ENCODE peak calls at places on chromosomes 2 and 18, in seven cellular contexts. One of them, this sample, is unnamed.

GRCh38 chr2:28895189-28895893 is 874 bp downstream of the WDR43 start:
- DNase-seq in neural crest cell: peak; percentile 18
- DNase-seq in fibroblast of the aortic adventitia: peak; percentile 28
- DNase-seq in hepatocyte: peak; percentile 65
- DNase-seq in fibroblast of mammary gland: peak; percentile 53
- DNase-seq in RWPE1: peak; percentile 58
- DNase-seq in brain microvascular endothelial cell: peak; percentile 13
- DNase-seq in this sample: peak; percentile 46

GRCh38 chr2:227805578-227805977 is 8.1 kb upstream of the CCL20 start:
- DNase-seq in fibroblast of mammary gland: no peak
- DNase-seq in neural crest cell: no peak
- DNase-seq in RWPE1: no peak
- DNase-seq in hepatocyte: no peak
- DNase-seq in brain microvascular endothelial cell: no peak
- DNase-seq in fibroblast of the aortic adventitia: no peak
- DNase-seq in this sample: no peak

GRCh38 chr2:100813527-100813926 is 6.4 kb upstream of the NPAS2 start:
- DNase-seq in RWPE1: no peak
- DNase-seq in fibroblast of the aortic adventitia: peak; percentile 46
- DNase-seq in fibroblast of mammary gland: peak; percentile 58
- DNase-seq in brain microvascular endothelial cell: peak; percentile 67
- DNase-seq in neural crest cell: no peak
- DNase-seq in hepatocyte: no peak
- DNase-seq in this sample: no peak

GRCh38 chr2:201890447-201890846 is 84.1 kb downstream of the CDK15 start:
- DNase-seq in RWPE1: peak; percentile 63
- DNase-seq in fibroblast of mammary gland: peak; percentile 74
- DNase-seq in neural crest cell: no peak
- DNase-seq in brain microvascular endothelial cell: no peak
- DNase-seq in fibroblast of the aortic adventitia: no peak
- DNase-seq in hepatocyte: no peak
- DNase-seq in this sample: no peak

GRCh38 chr2:224584111-224584764 is 925 bp downstream of the CUL3 start:
- DNase-seq in fibroblast of mammary gland: peak; percentile 40
- DNase-seq in neural crest cell: peak; percentile 12
- DNase-seq in brain microvascular endothelial cell: peak; percentile 30
- DNase-seq in hepatocyte: peak; percentile 42
- DNase-seq in RWPE1: peak; percentile 10
- DNase-seq in fibroblast of the aortic adventitia: peak; percentile 41
- DNase-seq in this sample: no peak

GRCh38 chr2:98240796-98241398 is 105.4 kb upstream of the CNGA3 start:
- DNase-seq in fibroblast of mammary gland: no peak
- DNase-seq in fibroblast of the aortic adventitia: no peak
- DNase-seq in RWPE1: no peak
- DNase-seq in hepatocyte: no peak
- DNase-seq in brain microvascular endothelial cell: no peak
- DNase-seq in neural crest cell: no peak
- DNase-seq in this sample: no peak

GRCh38 chr2:120538691-120539420 is 192.9 kb downstream of the INHBB start:
- DNase-seq in fibroblast of the aortic adventitia: no peak
- DNase-seq in brain microvascular endothelial cell: no peak
- DNase-seq in hepatocyte: no peak
- DNase-seq in fibroblast of mammary gland: no peak
- DNase-seq in neural crest cell: no peak
- DNase-seq in RWPE1: no peak
- DNase-seq in this sample: no peak

GRCh38 chr2:100870652-100871531 is 51.0 kb downstream of the NPAS2 start:
- DNase-seq in brain microvascular endothelial cell: no peak
- DNase-seq in fibroblast of the aortic adventitia: no peak
- DNase-seq in hepatocyte: no peak
- DNase-seq in RWPE1: no peak
- DNase-seq in neural crest cell: no peak
- DNase-seq in fibroblast of mammary gland: no peak
- DNase-seq in this sample: no peak

GRCh38 chr2:127634066-127634617 is 11.8 kb upstream of the GPR17 start:
- DNase-seq in fibroblast of mammary gland: no peak
- DNase-seq in RWPE1: no peak
- DNase-seq in neural crest cell: no peak
- DNase-seq in fibroblast of the aortic adventitia: no peak
- DNase-seq in brain microvascular endothelial cell: no peak
- DNase-seq in hepatocyte: no peak
- DNase-seq in this sample: no peak

GRCh38 chr18:34222396-34223163 is 2.1 kb downstream of the NOL4 start:
- DNase-seq in fibroblast of the aortic adventitia: peak; percentile 1
- DNase-seq in neural crest cell: peak; percentile 41
- DNase-seq in brain microvascular endothelial cell: no peak
- DNase-seq in RWPE1: no peak
- DNase-seq in hepatocyte: peak; percentile 19
- DNase-seq in fibroblast of mammary gland: peak; percentile 10
- DNase-seq in this sample: no peak

GRCh38 chr2:216569765-216570164 is 63.5 kb upstream of the IGFBP2 start:
- DNase-seq in hepatocyte: no peak
- DNase-seq in fibroblast of the aortic adventitia: no peak
- DNase-seq in fibroblast of mammary gland: no peak
- DNase-seq in neural crest cell: no peak
- DNase-seq in brain microvascular endothelial cell: no peak
- DNase-seq in RWPE1: no peak
- DNase-seq in this sample: no peak

GRCh38 chr2:136408795-136409194 is 290.8 kb upstream of the CXCR4 start:
- DNase-seq in fibroblast of mammary gland: no peak
- DNase-seq in RWPE1: no peak
- DNase-seq in brain microvascular endothelial cell: no peak
- DNase-seq in hepatocyte: no peak
- DNase-seq in fibroblast of the aortic adventitia: no peak
- DNase-seq in neural crest cell: no peak
- DNase-seq in this sample: no peak

GRCh38 chr18:1846640-1847039 is 724.7 kb downstream of the METTL4 start:
- DNase-seq in fibroblast of mammary gland: no peak
- DNase-seq in neural crest cell: no peak
- DNase-seq in hepatocyte: no peak
- DNase-seq in brain microvascular endothelial cell: peak; percentile 8
- DNase-seq in RWPE1: peak; percentile 12
- DNase-seq in fibroblast of the aortic adventitia: no peak
- DNase-seq in this sample: no peak

GRCh38 chr2:240968731-240969624 is 29.4 kb upstream of the SNED1 start:
- DNase-seq in brain microvascular endothelial cell: no peak
- DNase-seq in fibroblast of mammary gland: no peak
- DNase-seq in hepatocyte: no peak
- DNase-seq in neural crest cell: no peak
- DNase-seq in fibroblast of the aortic adventitia: no peak
- DNase-seq in RWPE1: no peak
- DNase-seq in this sample: no peak

GRCh38 chr2:60414731-60415130 is 138.7 kb downstream of the BCL11A start:
- DNase-seq in fibroblast of the aortic adventitia: peak; percentile 15
- DNase-seq in fibroblast of mammary gland: peak; percentile 45
- DNase-seq in RWPE1: no peak
- DNase-seq in neural crest cell: no peak
- DNase-seq in hepatocyte: no peak
- DNase-seq in brain microvascular endothelial cell: peak; percentile 86
- DNase-seq in this sample: no peak

GRCh38 chr2:200226652-200227426 is 79.7 kb upstream of the SPATS2L start:
- DNase-seq in neural crest cell: no peak
- DNase-seq in brain microvascular endothelial cell: no peak
- DNase-seq in fibroblast of the aortic adventitia: no peak
- DNase-seq in fibroblast of mammary gland: no peak
- DNase-seq in hepatocyte: no peak
- DNase-seq in RWPE1: no peak
- DNase-seq in this sample: no peak

GRCh38 chr2:144405313-144405710 is 114.6 kb downstream of the ZEB2 start:
- DNase-seq in fibroblast of the aortic adventitia: no peak
- DNase-seq in neural crest cell: no peak
- DNase-seq in hepatocyte: no peak
- DNase-seq in fibroblast of mammary gland: no peak
- DNase-seq in brain microvascular endothelial cell: no peak
- DNase-seq in RWPE1: no peak
- DNase-seq in this sample: no peak

DNA sequence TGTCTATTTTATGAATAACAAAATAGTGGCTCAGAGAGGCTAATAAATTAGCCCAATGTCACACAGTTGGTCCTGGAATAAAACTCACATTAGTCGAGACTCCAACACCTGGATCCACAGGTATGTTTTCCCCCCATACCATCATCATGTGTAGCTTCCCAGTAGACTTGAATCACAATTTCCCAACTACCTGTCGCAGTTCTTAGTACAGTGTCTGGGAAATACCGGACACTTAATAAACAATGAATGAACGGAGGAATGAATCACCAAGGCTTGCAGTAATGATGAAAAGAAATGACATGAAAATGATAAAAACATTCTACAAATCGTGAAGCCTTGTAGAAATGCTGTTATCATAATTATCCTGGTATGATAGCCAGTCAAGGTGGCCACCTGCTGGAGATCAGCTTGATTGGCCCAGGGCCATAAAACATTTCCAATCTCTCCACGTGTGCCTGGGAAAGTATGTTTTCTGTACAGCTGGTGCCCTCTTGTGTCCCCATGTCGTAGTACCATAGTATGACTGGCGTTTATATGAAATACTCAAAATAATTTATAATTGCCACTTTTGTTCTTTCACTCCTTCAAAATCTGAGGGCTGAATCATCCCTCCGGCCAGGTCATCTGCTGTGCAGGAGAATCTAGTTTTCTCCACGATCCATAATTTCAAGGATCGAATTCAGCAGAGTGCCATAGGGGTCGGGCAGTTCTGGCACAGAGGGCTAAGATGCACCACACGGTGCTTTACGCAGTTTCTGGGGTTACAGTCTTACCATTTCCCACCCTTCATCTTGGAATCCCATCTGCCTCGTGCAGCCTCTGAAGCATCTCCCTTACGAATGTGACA is 95.4 kb downstream of the LAMA1 start:
- DNase-seq in neural crest cell: no peak
- DNase-seq in fibroblast of mammary gland: peak; percentile 49
- DNase-seq in fibroblast of the aortic adventitia: no peak
- DNase-seq in brain microvascular endothelial cell: peak; percentile 32
- DNase-seq in hepatocyte: peak; percentile 83
- DNase-seq in RWPE1: peak; percentile 78
- DNase-seq in this sample: no peak
- TF ChIP-seq CTCF in neural crest cell: peak; percentile 63
- TF ChIP-seq CTCF in fibroblast of mammary gland: peak; percentile 39
- TF ChIP-seq CTCF in fibroblast of the aortic adventitia: no peak
- TF ChIP-seq CTCF in brain microvascular endothelial cell: peak; percentile 58
- TF ChIP-seq CTCF in hepatocyte: peak; percentile 75
- TF ChIP-seq CTCF in RWPE1: peak; percentile 78
- TF ChIP-seq CTCF in this sample: no peak

GRCh38 chr2:179444056-179444455 is 179.4 kb upstream of the SESTD1 start:
- DNase-seq in hepatocyte: peak; percentile 13
- DNase-seq in RWPE1: no peak
- DNase-seq in brain microvascular endothelial cell: no peak
- DNase-seq in neural crest cell: no peak
- DNase-seq in fibroblast of mammary gland: peak; percentile 41
- DNase-seq in fibroblast of the aortic adventitia: peak; percentile 52
- DNase-seq in this sample: no peak
- TF ChIP-seq CTCF in hepatocyte: no peak
- TF ChIP-seq CTCF in RWPE1: no peak
- TF ChIP-seq CTCF in brain microvascular endothelial cell: no peak
- TF ChIP-seq CTCF in neural crest cell: no peak
- TF ChIP-seq CTCF in fibroblast of mammary gland: no peak
- TF ChIP-seq CTCF in fibroblast of the aortic adventitia: no peak
- TF ChIP-seq CTCF in this sample: no peak

GRCh38 chr2:153770359-153770991 is 101.2 kb upstream of the GALNT13 start:
- DNase-seq in hepatocyte: no peak
- DNase-seq in fibroblast of mammary gland: peak; percentile 1
- DNase-seq in RWPE1: no peak
- DNase-seq in fibroblast of the aortic adventitia: no peak
- DNase-seq in neural crest cell: no peak
- DNase-seq in brain microvascular endothelial cell: no peak
- DNase-seq in this sample: no peak
- TF ChIP-seq CTCF in hepatocyte: peak; percentile 31
- TF ChIP-seq CTCF in fibroblast of mammary gland: peak; percentile 13
- TF ChIP-seq CTCF in RWPE1: no peak
- TF ChIP-seq CTCF in fibroblast of the aortic adventitia: no peak
- TF ChIP-seq CTCF in neural crest cell: peak; percentile 47
- TF ChIP-seq CTCF in brain microvascular endothelial cell: peak; percentile 5
- TF ChIP-seq CTCF in this sample: no peak

DNA sequence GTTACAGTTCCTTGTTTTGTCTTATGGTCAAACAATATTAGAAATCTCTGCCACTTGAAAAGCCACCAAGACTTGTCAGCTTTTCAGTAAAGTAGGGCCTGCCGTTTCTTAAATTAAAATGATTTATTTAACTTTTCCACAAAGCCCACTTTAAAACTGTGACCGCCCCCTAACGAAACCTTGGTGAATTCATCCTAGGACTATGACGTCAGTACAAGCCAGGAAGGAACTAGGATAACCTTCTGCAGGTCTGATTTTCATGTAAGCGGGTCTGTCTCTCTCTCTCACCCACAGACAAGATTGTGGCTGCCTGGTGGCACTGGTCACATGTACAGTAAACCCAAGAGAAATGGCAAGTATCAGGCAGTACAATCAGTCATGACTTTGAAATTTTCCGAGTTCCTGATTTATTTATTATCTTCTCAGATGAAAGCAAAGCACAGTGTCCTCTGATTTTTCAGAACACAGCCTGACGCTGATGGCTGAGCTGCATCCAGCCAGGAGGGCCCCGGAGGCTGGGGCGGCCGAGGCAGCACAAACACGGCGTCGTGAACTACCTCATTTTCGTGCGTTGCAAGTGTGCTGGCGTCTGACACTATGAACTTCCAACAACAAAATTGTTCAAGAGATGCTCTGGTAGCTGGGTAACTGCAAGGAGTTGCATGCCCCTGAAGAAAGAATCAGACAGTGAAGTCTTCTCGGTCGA is 18.9 kb downstream of the SALL3 start:
- DNase-seq in RWPE1: no peak
- DNase-seq in hepatocyte: no peak
- DNase-seq in brain microvascular endothelial cell: no peak
- DNase-seq in fibroblast of mammary gland: no peak
- DNase-seq in neural crest cell: no peak
- DNase-seq in fibroblast of the aortic adventitia: no peak
- DNase-seq in this sample: no peak
- TF ChIP-seq CTCF in RWPE1: no peak
- TF ChIP-seq CTCF in hepatocyte: no peak
- TF ChIP-seq CTCF in brain microvascular endothelial cell: no peak
- TF ChIP-seq CTCF in fibroblast of mammary gland: no peak
- TF ChIP-seq CTCF in neural crest cell: no peak
- TF ChIP-seq CTCF in fibroblast of the aortic adventitia: no peak
- TF ChIP-seq CTCF in this sample: no peak

DNA sequence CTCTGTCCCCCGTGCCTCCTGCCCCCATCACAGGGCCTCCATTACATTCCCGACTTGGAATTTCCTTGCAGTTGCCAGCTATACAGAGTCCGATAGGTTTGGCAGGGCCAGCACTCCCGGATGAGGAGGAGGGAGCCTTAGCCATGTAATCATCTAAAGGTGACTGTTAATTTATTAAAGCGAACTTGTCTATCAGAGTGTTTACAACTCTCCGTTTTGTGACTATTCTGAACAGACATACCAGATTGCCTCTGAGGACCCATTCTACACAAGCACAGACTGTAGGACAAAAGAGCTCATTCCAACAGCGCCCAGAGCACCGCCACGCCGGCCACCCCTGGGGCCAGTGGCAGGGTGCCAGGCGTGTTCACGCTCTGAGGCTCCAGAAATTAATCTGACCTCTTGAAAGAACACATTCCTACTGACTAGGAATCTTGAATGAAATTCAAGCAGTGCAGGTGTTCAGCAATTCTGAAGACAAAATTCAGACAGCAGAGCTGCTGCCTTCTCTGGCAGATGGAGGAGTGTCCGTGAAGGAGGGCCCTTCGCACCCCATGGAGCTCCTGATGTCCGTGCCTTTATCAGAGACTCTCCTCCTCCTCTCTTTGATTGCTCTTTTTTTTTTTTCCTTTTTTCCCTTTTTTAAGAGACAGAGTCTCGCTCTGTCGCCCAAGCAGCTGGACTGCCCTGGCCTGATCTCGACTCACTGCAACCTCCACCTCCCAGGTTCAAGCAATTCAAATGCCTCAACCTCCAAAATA is 58.1 kb upstream of the RALBP1 start:
- DNase-seq in brain microvascular endothelial cell: peak; percentile 54
- DNase-seq in fibroblast of the aortic adventitia: peak; percentile 77
- DNase-seq in neural crest cell: no peak
- DNase-seq in RWPE1: peak; percentile 26
- DNase-seq in fibroblast of mammary gland: peak; percentile 31
- DNase-seq in hepatocyte: peak; percentile 21
- DNase-seq in this sample: no peak
- TF ChIP-seq CTCF in brain microvascular endothelial cell: no peak
- TF ChIP-seq CTCF in fibroblast of the aortic adventitia: no peak
- TF ChIP-seq CTCF in neural crest cell: no peak
- TF ChIP-seq CTCF in RWPE1: no peak
- TF ChIP-seq CTCF in fibroblast of mammary gland: no peak
- TF ChIP-seq CTCF in hepatocyte: no peak
- TF ChIP-seq CTCF in this sample: no peak

This sample was measured in omental fat pad.